ENCODE peak calls at places on chromosomes 11 and 22, in eight cellular contexts. Y is substantia nigra; E is AG20443; K is NCI-H1105; B is C1 segment of cervical spinal cord; A is activated CD8-positive, alpha-beta memory T cell treated with anti-CD3 and anti-CD28 coated beads for 4 hours; J is RWPE1; P is transverse colon. L is an unnamed sample.

GRCh38 chr11:103281301-103281700 is 172.1 kb downstream of the DYNC2H1 start:
- DNase-seq in E (peak; percentile 13), P (no peak), J (no peak), K (no peak), A (no peak), Y (no peak), B (no peak), L (no peak)

GRCh38 chr11:133004369-133004768 is 527.9 kb downstream of the OPCML start:
- DNase-seq in K (no peak), J (no peak), B (no peak), A (no peak), Y (no peak), P (no peak), E (no peak), L (no peak)

GRCh38 chr22:47125603-47126002 is 363.2 kb downstream of the TBC1D22A start:
- DNase-seq in E (peak; percentile 55), A (no peak), B (no peak), P (no peak), J (no peak), K (no peak), Y (no peak), L (no peak)

GRCh38 chr22:45881524-45881875 is 95.5 kb downstream of the WNT7B start:
- DNase-seq in A (no peak), P (no peak), B (no peak), Y (no peak), J (no peak), K (no peak), E (no peak), L (no peak)

GRCh38 chr11:64268687-64269379 is 15.6 kb downstream of the BAD start:
- DNase-seq in B (peak; percentile 17), A (no peak), E (peak; percentile 29), K (peak; percentile 9), P (peak; percentile 75), J (no peak), Y (no peak), L (peak; percentile 61)

GRCh38 chr22:31603081-31603525 is 58.9 kb downstream of the PISD start:
- DNase-seq in P (no peak), A (no peak), Y (no peak), B (no peak), E (no peak), J (no peak), K (no peak), L (no peak)

GRCh38 chr11:84865257-84865656 is 761.9 kb downstream of the DLG2 start:
- DNase-seq in Y (no peak), J (no peak), A (no peak), P (no peak), K (no peak), B (no peak), E (no peak), L (no peak)

GRCh38 chr11:26537341-26537740 is 34.7 kb downstream of the MUC15 start:
- DNase-seq in E (no peak), J (no peak), B (no peak), A (no peak), K (no peak), Y (no peak), P (no peak), L (no peak)

GRCh38 chr11:114447892-114448291 is 8.6 kb downstream of the REXO2 start:
- DNase-seq in Y (no peak), J (no peak), P (no peak), B (no peak), A (no peak), K (no peak), E (peak; percentile 9), L (no peak)

GRCh38 chr11:61688368-61689163 is 8.4 kb downstream of the DAGLA start:
- DNase-seq in B (peak; percentile 67), E (peak; percentile 95), K (no peak), A (no peak), P (peak; percentile 83), Y (peak; percentile 60), J (peak; percentile 34), L (no peak)

GRCh38 chr11:63991558-63991957 is 5.3 kb downstream of the OTUB1 start:
- DNase-seq in E (no peak), A (no peak), P (no peak), B (no peak), Y (no peak), K (no peak), J (no peak), L (no peak)

GRCh38 chr11:1128333-1129142 is 29.2 kb upstream of the MUC5AC start:
- DNase-seq in A (no peak), Y (no peak), E (peak; percentile 10), J (no peak), P (no peak), K (no peak), B (no peak), L (no peak)

GRCh38 chr11:92002568-92002967 is 222.1 kb upstream of the FAT3 start:
- DNase-seq in P (no peak), J (no peak), K (no peak), B (no peak), Y (no peak), A (no peak), E (no peak), L (no peak)

GRCh38 chr11:72223615-72224586 is 666 bp upstream of the INPPL1 start:
- DNase-seq in P (peak; percentile 85), A (no peak), B (peak; percentile 71), E (peak; percentile 87), K (peak; percentile 60), J (no peak), Y (no peak), L (peak; percentile 87)

GRCh38 chr22:30606455-30607299 is at the start of gene TCN2:
- DNase-seq in E (peak; percentile 84), B (peak; percentile 62), J (peak; percentile 34), Y (peak; percentile 76), K (peak; percentile 78), P (peak; percentile 86), A (no peak), L (peak; percentile 93)

GRCh38 chr11:102564110-102564509 is 33.6 kb upstream of the MMP7 start:
- DNase-seq in J (peak; percentile 92), E (peak; percentile 52), Y (no peak), P (no peak), A (no peak), K (no peak), B (no peak), L (no peak)

GRCh38 chr11:17273668-17274321 is 2.7 kb upstream of the NUCB2 start:
- DNase-seq in Y (no peak), K (no peak), J (no peak), A (no peak), E (no peak), B (no peak), P (no peak), L (peak; percentile 59)

GRCh38 chr11:122150484-122151124 is 34.6 kb upstream of the BLID start:
- DNase-seq in K (no peak), A (no peak), B (no peak), P (no peak), Y (no peak), E (no peak), J (no peak), L (no peak)

GRCh38 chr11:7072401-7073028 is 16.3 kb upstream of the RBMXL2 start:
- DNase-seq in E (no peak), P (no peak), B (no peak), K (no peak), Y (no peak), A (no peak), J (peak; percentile 1), L (peak; percentile 8)

GRCh38 chr11:70511345-70511744 is 113.0 kb downstream of the CTTN start:
- DNase-seq in A (no peak), B (no peak), K (no peak), Y (no peak), J (no peak), E (no peak), P (no peak), L (no peak)

GRCh38 chr11:112723676-112724075 is 237.5 kb upstream of the NCAM1 start:
- DNase-seq in K (no peak), Y (no peak), A (no peak), B (no peak), J (no peak), E (no peak), P (no peak), L (no peak)

GRCh38 chr22:37519268-37520195 is at the start of gene CARD10:
- DNase-seq in K (no peak), B (no peak), J (no peak), E (peak; percentile 57), Y (no peak), P (peak; percentile 68), A (no peak), L (peak; percentile 71)

GRCh38 chr11:32885556-32885955 is 7.1 kb upstream of the QSER1 start:
- DNase-seq in K (no peak), Y (no peak), J (no peak), P (no peak), B (no peak), A (no peak), E (no peak), L (no peak)

GRCh38 chr11:110198031-110198729 is 98.2 kb downstream of the RDX start:
- DNase-seq in K (no peak), E (no peak), J (no peak), A (no peak), B (no peak), P (no peak), Y (no peak), L (no peak)

GRCh38 chr11:82776377-82776776 is 42.7 kb upstream of the FAM181B start:
- DNase-seq in B (no peak), P (no peak), K (no peak), E (no peak), Y (no peak), A (no peak), J (no peak), L (no peak)

GRCh38 chr11:73975479-73975757 is 7.2 kb downstream of the UCP2 start:
- DNase-seq in P (no peak), B (no peak), A (no peak), K (no peak), E (no peak), Y (no peak), J (no peak), L (no peak)

GRCh38 chr11:75031224-75031753 is 42.6 kb downstream of the NEU3 start:
- DNase-seq in E (peak; percentile 82), P (no peak), B (no peak), J (peak; percentile 34), A (no peak), K (no peak), Y (no peak), L (peak; percentile 14)

GRCh38 chr11:71418643-71419042 is 29.6 kb downstream of the DHCR7 start:
- DNase-seq in P (peak; percentile 15), K (no peak), A (no peak), Y (no peak), B (no peak), E (no peak), J (no peak), L (peak; percentile 63)

GRCh38 chr11:131370901-131371790 is 731 bp downstream of the NTM start:
- DNase-seq in B (no peak), P (no peak), A (no peak), K (peak; percentile 25), Y (no peak), E (no peak), J (no peak), L (peak; percentile 15)

GRCh38 chr11:469684-470667 is 19.9 kb downstream of the PTDSS2 start:
- DNase-seq in E (peak; percentile 93), J (peak; percentile 28), B (peak; percentile 48), A (no peak), Y (peak; percentile 75), P (peak; percentile 62), K (no peak), L (peak; percentile 76)

GRCh38 chr11:23924226-23924625 is 572.6 kb upstream of the LUZP2 start:
- DNase-seq in B (no peak), P (no peak), E (no peak), Y (no peak), K (no peak), A (no peak), J (no peak), L (peak; percentile 26)